ENCODE peak calls at places on chromosomes 2 and 18, in six cellular contexts. A is activated CD8-positive, alpha-beta memory T cell treated with anti-CD3 and anti-CD28 coated beads for 24 hours; G is effector memory CD8-positive, alpha-beta T cell; V is stimulated activated naive CD8-positive, alpha-beta T cell treated with anti-CD3 and anti-CD28 coated beads, Interleukin-15, Interleukin-2, amounts not matched to agents 100 U/mL and 50 U/mL, for 24 hours; H is M059J; I is smooth muscle cell of the brain vasculature. X is an unnamed sample.

GRCh38 chr2:174752403-174753037 is 11.8 kb downstream of the CHRNA1 start:
- DNase-seq in H (no peak), I (no peak), G (no peak), V (no peak), A (peak; percentile 61), X (no peak)

GRCh38 chr2:21544392-21544791 is 420.6 kb downstream of the TDRD15 start:
- DNase-seq in G (no peak), I (no peak), A (no peak), V (no peak), H (no peak), X (no peak)

GRCh38 chr2:98016908-98017700 is 21.4 kb upstream of the TMEM131 start:
- DNase-seq in V (no peak), G (no peak), H (peak; percentile 35), A (no peak), I (no peak), X (no peak)

GRCh38 chr2:176188218-176188968 is at the start of gene HOXD1:
- DNase-seq in A (peak; percentile 58), I (no peak), G (no peak), H (peak; percentile 39), V (no peak), X (no peak)

GRCh38 chr2:100623033-100623715 is 60.4 kb downstream of the PDCL3 start:
- DNase-seq in A (peak; percentile 33), H (no peak), V (no peak), G (no peak), I (no peak), X (no peak)

GRCh38 chr18:50218432-50219197 is 23.7 kb upstream of the MYO5B start:
- DNase-seq in V (peak; percentile 18), H (peak; percentile 9), G (peak; percentile 16), I (no peak), A (peak; percentile 63), X (no peak)

GRCh38 chr18:58761970-58762780 is 90.9 kb downstream of the MALT1 start:
- DNase-seq in H (no peak), I (no peak), G (no peak), A (peak; percentile 54), V (no peak), X (no peak)

GRCh38 chr2:129877795-129878775 is 101.4 kb upstream of the RAB6C start:
- DNase-seq in I (peak; percentile 23), H (peak; percentile 23), V (no peak), A (peak; percentile 75), G (no peak), X (peak; percentile 64)

GRCh38 chr2:203873921-203874631 is 6.5 kb downstream of the CTLA4 start:
- DNase-seq in V (no peak), H (peak; percentile 22), I (no peak), A (no peak), G (no peak), X (no peak)

GRCh38 chr18:37563810-37564511 is 1.6 kb downstream of the CELF4 start:
- DNase-seq in I (no peak), A (no peak), G (no peak), V (no peak), H (no peak), X (no peak)

GRCh38 chr2:98835831-98836385 is 100.1 kb downstream of the CRACDL start:
- DNase-seq in G (peak; percentile 55), H (no peak), V (no peak), I (no peak), A (no peak), X (no peak)

GRCh38 chr2:173002751-173003541 is 72.7 kb upstream of the MAP3K20 start:
- DNase-seq in G (no peak), A (no peak), H (peak; percentile 30), I (no peak), V (no peak), X (no peak)

GRCh38 chr18:76553715-76554603 is 58.9 kb upstream of the ZNF516 start:
- DNase-seq in H (no peak), V (no peak), I (no peak), A (no peak), G (no peak), X (no peak)

GRCh38 chr2:172442072-172442895 is 14.9 kb downstream of the ITGA6 start:
- DNase-seq in I (no peak), G (no peak), H (peak; percentile 99), A (no peak), V (peak; percentile 64), X (no peak)

GRCh38 chr2:209331291-209331844 is 92.5 kb upstream of the MAP2 start:
- DNase-seq in V (no peak), I (peak; percentile 7), A (no peak), G (no peak), H (peak; percentile 47), X (no peak)

GRCh38 chr2:160045703-160046210 is 16.7 kb downstream of the PLA2R1 start:
- DNase-seq in V (no peak), I (no peak), H (no peak), G (no peak), A (no peak), X (no peak)

GRCh38 chr2:201515573-201516246 is 64.2 kb downstream of the STRADB start:
- DNase-seq in A (no peak), G (no peak), V (no peak), I (no peak), H (no peak), X (no peak)

GRCh38 chr18:9092665-9093064 is 9.8 kb upstream of the NDUFV2 start:
- DNase-seq in V (no peak), A (no peak), I (no peak), H (peak; percentile 6), G (no peak), X (no peak)

GRCh38 chr2:69517410-69517809 is 80.2 kb upstream of the NFU1 start:
- DNase-seq in H (no peak), A (no peak), I (no peak), G (no peak), V (no peak), X (no peak)

GRCh38 chr2:232449964-232450363 is 6.0 kb upstream of the ALPI start:
- DNase-seq in H (no peak), I (no peak), A (peak; percentile 47), V (no peak), G (no peak), X (no peak)

GRCh38 chr18:56148373-56148772 is 490.0 kb downstream of the TXNL1 start:
- DNase-seq in H (peak; percentile 92), I (no peak), G (no peak), A (no peak), V (no peak), X (no peak)

GRCh38 chr2:157393350-157393749 is 50.5 kb downstream of the CYTIP start:
- DNase-seq in A (no peak), V (no peak), I (no peak), H (no peak), G (no peak), X (no peak)

GRCh38 chr2:197359859-197360258 is 49.3 kb upstream of the ANKRD44 start:
- DNase-seq in I (no peak), A (no peak), G (no peak), H (no peak), V (no peak), X (no peak)

GRCh38 chr2:185484601-185485000 is 254.0 kb upstream of the FSIP2 start:
- DNase-seq in V (no peak), G (no peak), I (no peak), A (no peak), H (no peak), X (no peak)

GRCh38 chr2:189836644-189837043 is 52.4 kb downstream of the PMS1 start:
- DNase-seq in V (no peak), I (peak; percentile 18), G (no peak), H (peak; percentile 79), A (no peak), X (no peak)

GRCh38 chr2:229650886-229651285 is 63.5 kb downstream of the DNER start:
- DNase-seq in G (no peak), H (no peak), I (no peak), V (no peak), A (no peak), X (no peak)

GRCh38 chr18:24616638-24617037 is 156.2 kb downstream of the HRH4 start:
- DNase-seq in V (no peak), A (no peak), H (no peak), I (no peak), G (no peak), X (no peak)

GRCh38 chr18:3874593-3874992 is 424.6 kb downstream of the TGIF1 start:
- DNase-seq in H (no peak), V (no peak), G (no peak), I (no peak), A (no peak), X (no peak)

GRCh38 chr2:20642026-20642971 is 8.6 kb downstream of the HS1BP3 start:
- DNase-seq in I (no peak), G (peak; percentile 75), H (peak; percentile 60), A (peak; percentile 89), V (peak; percentile 82), X (peak; percentile 97)

GRCh38 chr2:96156926-96157648 is 11.8 kb upstream of the DUSP2 start:
- DNase-seq in V (peak; percentile 57), A (peak; percentile 78), I (no peak), G (no peak), H (no peak), X (no peak)

GRCh38 chr2:50956886-50957285 is 75.0 kb downstream of the NRXN1 start:
- DNase-seq in H (no peak), V (no peak), I (no peak), G (no peak), A (no peak), X (no peak)

GRCh38 chr2:189521686-189522434 is 58.7 kb downstream of the SLC40A1 start:
- DNase-seq in G (no peak), V (no peak), A (no peak), I (no peak), H (no peak), X (no peak)

GRCh38 chr2:47344890-47345583 is 57.9 kb upstream of the MSH2 start:
- DNase-seq in I (no peak), H (peak; percentile 95), V (no peak), G (no peak), A (no peak), X (peak; percentile 71)

GRCh38 chr18:48132993-48133674 is 202.7 kb upstream of the SMAD2 start:
- DNase-seq in A (no peak), I (no peak), H (peak; percentile 3), G (no peak), V (no peak), X (no peak)